ENCODE peak calls at places on chromosome 13, in four cellular contexts. F is GM12878, I is transverse colon, O is suprapubic skin. G is an unnamed sample.

GRCh38 chr13:42477588-42478190 is 96.3 kb upstream of the TNFSF11 start:
- DNase-seq in F (no peak), I (no peak), O (no peak), G (no peak)

GRCh38 chr13:52925775-52926285 is 77.4 kb upstream of the PCDH8 start:
- DNase-seq in F (no peak), I (no peak), O (no peak), G (no peak)

GRCh38 chr13:97586941-97587340 is 153.0 kb downstream of the RAP2A start:
- DNase-seq in F (no peak), I (no peak), O (no peak), G (no peak)

GRCh38 chr13:74871671-74872070 is 610.3 kb downstream of the TBC1D4 start:
- DNase-seq in F (no peak), I (no peak), O (no peak), G (no peak)

GRCh38 chr13:49185264-49185663 is 34.9 kb upstream of the MLNR start:
- DNase-seq in F (peak; percentile 12), I (no peak), O (no peak), G (no peak)

GRCh38 chr13:106859505-106859904 is 291.6 kb upstream of the ARGLU1 start:
- DNase-seq in F (no peak), I (no peak), O (no peak), G (no peak)

GRCh38 chr13:112689498-112690241 is at the start of gene ATP11A:
- DNase-seq in F (no peak), I (peak; percentile 91), O (peak; percentile 94), G (peak; percentile 97)

GRCh38 chr13:24178847-24179845 is 18.6 kb downstream of the SPATA13 start:
- DNase-seq in F (no peak), I (no peak), O (no peak), G (no peak)

GRCh38 chr13:30520571-30520970 is 54.8 kb upstream of the HMGB1 start:
- DNase-seq in F (no peak), I (no peak), O (no peak), G (no peak)

GRCh38 chr13:60679928-60680693 is 283.1 kb downstream of the TDRD3 start:
- DNase-seq in F (no peak), I (no peak), O (no peak), G (no peak)

GRCh38 chr13:34779171-34779570 is 162.9 kb upstream of the NBEA start:
- DNase-seq in F (no peak), I (no peak), O (no peak), G (no peak)

GRCh38 chr13:34869737-34870136 is 72.3 kb upstream of the NBEA start:
- DNase-seq in F (no peak), I (no peak), O (no peak), G (no peak)

GRCh38 chr13:105665284-105665683 is 870.2 kb downstream of the EFNB2 start:
- DNase-seq in F (no peak), I (no peak), O (no peak), G (no peak)

GRCh38 chr13:97121894-97122293 is 100.2 kb upstream of the MBNL2 start:
- DNase-seq in F (no peak), I (no peak), O (no peak), G (no peak)

GRCh38 chr13:81683526-81683925 is 1342.6 kb upstream of the SPRY2 start:
- DNase-seq in F (no peak), I (no peak), O (no peak), G (no peak)

GRCh38 chr13:100440756-100441421 is 147.7 kb downstream of the GGACT start:
- DNase-seq in F (no peak), I (no peak), O (no peak), G (no peak)

GRCh38 chr13:22703601-22704209 is 477.1 kb upstream of the SGCG start:
- DNase-seq in F (no peak), I (no peak), O (no peak), G (no peak)

GRCh38 chr13:30610311-30610710 is 7.4 kb upstream of the USPL1 start:
- DNase-seq in F (no peak), I (no peak), O (no peak), G (no peak)

GRCh38 chr13:95924389-95924994 is 128.7 kb downstream of the UGGT2 start:
- DNase-seq in F (no peak), I (no peak), O (no peak), G (no peak)

GRCh38 chr13:56755181-56755580 is 385.5 kb upstream of the PRR20A start:
- DNase-seq in F (no peak), I (no peak), O (no peak), G (no peak)

GRCh38 chr13:20713751-20714150 is 10.3 kb downstream of the IL17D start:
- DNase-seq in F (no peak), I (no peak), O (no peak), G (no peak)
- H3K4me3 ChIP-seq in F (no peak overlapping the region), I (no peak overlapping the region), O (peak overlapping the region; percentile 5), G (no peak overlapping the region)

GRCh38 chr13:110297011-110297410 is 9.9 kb downstream of the COL4A1 start:
- DNase-seq in F (no peak), I (no peak), O (no peak), G (no peak)

GRCh38 chr13:110298566-110299321 is 8.2 kb downstream of the COL4A1 start:
- DNase-seq in F (no peak), I (no peak), O (no peak), G (peak; percentile 78)

GRCh38 chr13:110300090-110300815 is 6.7 kb downstream of the COL4A1 start:
- DNase-seq in F (no peak), I (no peak), O (no peak), G (no peak)

GRCh38 chr13:110298221-110298565 is 8.8 kb downstream of the COL4A1 start:
- DNase-seq in F (no peak), I (no peak), O (no peak), G (no peak)

GRCh38 chr13:110297771-110298170 is 9.2 kb downstream of the COL4A1 start:
- DNase-seq in F (no peak), I (no peak), O (no peak), G (no peak)
- H3K27me3 ChIP-seq in F (peaks cover 11% of the 10 kb centered on the region), I (peaks cover 5% of the 10 kb centered on the region), O (peaks cover 18% of the 10 kb centered on the region), G (no peaks in the 10 kb centered on the region)

GRCh38 chr13:73058741-73059459 is at the start of gene KLF5:
- DNase-seq in F (peak; percentile 48), I (peak; percentile 98), O (peak; percentile 97), G (peak; percentile 98)
- TF ChIP-seq POLR2AphosphoS5 in F (no peak), I (peak; percentile 97), O (peak; percentile 77), G (peak; percentile 79)

DNA sequence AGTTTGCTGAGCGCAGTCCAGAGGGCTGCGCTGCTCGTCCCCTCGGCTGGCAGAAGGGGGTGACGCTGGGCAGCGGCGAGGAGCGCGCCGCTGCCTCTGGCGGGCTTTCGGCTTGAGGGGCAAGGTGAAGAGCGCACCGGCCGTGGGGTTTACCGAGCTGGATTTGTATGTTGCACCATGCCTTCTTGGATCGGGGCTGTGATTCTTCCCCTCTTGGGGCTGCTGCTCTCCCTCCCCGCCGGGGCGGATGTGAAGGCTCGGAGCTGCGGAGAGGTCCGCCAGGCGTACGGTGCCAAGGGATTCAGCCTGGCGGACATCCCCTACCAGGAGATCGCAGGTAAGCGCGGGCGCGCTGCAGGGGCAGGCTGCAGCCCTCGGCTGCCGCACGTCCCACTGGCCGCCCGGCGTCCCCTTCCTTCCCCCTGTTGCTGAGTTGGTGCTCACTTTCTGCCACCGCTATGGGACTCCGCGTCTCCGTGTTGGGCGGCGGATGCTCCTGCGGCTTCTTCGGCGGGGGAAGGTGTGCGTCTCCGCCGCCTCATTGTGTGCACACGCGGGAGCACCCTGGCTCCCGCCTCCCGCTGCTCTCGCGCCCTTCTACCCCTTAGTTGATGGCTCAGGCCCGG is 786 bp downstream of the GPC6 start:
- DNase-seq in F (no peak), I (peak; percentile 11), O (peak; percentile 59), G (no peak)
- H3K4me3 ChIP-seq in F (no peak overlapping the region), I (peak overlapping the region; percentile 43), O (peak overlapping the region; percentile 54), G (peak overlapping the region; percentile 40)

DNA sequence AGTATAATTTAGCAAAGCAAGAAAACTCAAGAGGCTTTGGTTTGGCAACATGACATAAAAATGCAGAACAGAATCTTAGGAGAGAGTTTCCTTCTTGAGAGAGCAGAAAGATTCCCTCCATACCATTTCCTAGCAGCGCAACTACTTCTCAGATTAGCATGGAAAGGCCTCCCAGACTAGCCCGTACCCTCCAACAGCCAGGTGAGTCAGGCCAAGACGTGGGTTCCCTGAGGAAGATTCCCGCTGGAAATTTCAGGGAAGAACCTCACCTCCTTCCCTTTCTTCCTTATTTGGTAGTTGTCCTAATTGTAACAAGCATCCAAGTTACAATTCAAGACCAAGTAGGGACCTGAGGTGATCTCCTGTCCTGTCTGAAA is 12.3 kb downstream of the COL4A2 start:
- DNase-seq in F (no peak), I (no peak), O (no peak), G (no peak)
- H3K27me3 ChIP-seq in F (no peaks in the 10 kb centered on the region), I (no peaks in the 10 kb centered on the region), O (no peaks in the 10 kb centered on the region), G (no peaks in the 10 kb centered on the region)